ENCODE peak calls at places on chromosomes 5 and 9, in seven cellular contexts. U, E, D, F, H, V and J are unnamed samples.
A peak's percentile ranks its signal among the peaks of the same experiment; 100 is the strongest.

GRCh38 chr5:54577542-54577941 is 60.0 kb downstream of the SNX18 start:
- DNase-seq in U (no peak), E (no peak), D (no peak), F (no peak), H (no peak), V (no peak), J (no peak)

GRCh38 chr9:11335011-11335410 is 722.2 kb upstream of the PTPRD start:
- DNase-seq in U (no peak), E (no peak), D (no peak), F (peak; percentile 59), H (no peak), V (no peak), J (no peak)

GRCh38 chr5:157160001-157160400 is 6.1 kb downstream of the GARIN3 start:
- DNase-seq in U (no peak), E (no peak), D (no peak), F (no peak), H (no peak), V (no peak), J (no peak)

GRCh38 chr5:1897386-1897785 is 14.7 kb upstream of the IRX4 start:
- DNase-seq in U (no peak), E (peak; percentile 29), D (no peak), F (no peak), H (no peak), V (no peak), J (no peak)

GRCh38 chr9:33380390-33381094 is 21.8 kb downstream of the AQP7 start:
- DNase-seq in U (no peak), E (no peak), D (no peak), F (no peak), H (no peak), V (no peak), J (no peak)

GRCh38 chr9:114238919-114239879 is 83.7 kb upstream of the ORM1 start:
- DNase-seq in U (peak; percentile 75), E (peak; percentile 61), D (no peak), F (no peak), H (no peak), V (peak; percentile 85), J (peak; percentile 63)

GRCh38 chr5:142808778-142809606 is 38.8 kb downstream of the ARHGAP26 start:
- DNase-seq in U (no peak), E (no peak), D (no peak), F (no peak), H (no peak), V (no peak), J (no peak)

GRCh38 chr5:170576602-170577584 is 73.1 kb downstream of the KCNIP1 start:
- DNase-seq in U (peak; percentile 26), E (no peak), D (no peak), F (no peak), H (no peak), V (no peak), J (peak; percentile 90)

GRCh38 chr5:132424167-132424935 is 54.8 kb downstream of the SLC22A5 start:
- DNase-seq in U (no peak), E (no peak), D (no peak), F (no peak), H (no peak), V (no peak), J (no peak)

GRCh38 chr5:159936686-159937329 is 20.5 kb downstream of the ADRA1B start:
- DNase-seq in U (no peak), E (no peak), D (no peak), F (peak; percentile 94), H (no peak), V (peak; percentile 24), J (no peak)